ENCODE peak calls at places on chromosomes 3 and 15, in four cellular contexts. U is MM.1S, T is hepatocyte, A is PC-3. V is an unnamed sample.

GRCh38 chr15:79595995-79596622 is 164.0 kb downstream of the MINAR1 start:
- DNase-seq in U (peak; percentile 96), T (peak; percentile 92), A (peak; percentile 94), V (peak; percentile 94)

GRCh38 chr15:24878153-24878552 is 76.6 kb upstream of the SNRPN start:
- DNase-seq in U (no peak), T (no peak), A (peak; percentile 36), V (no peak)

GRCh38 chr3:15261274-15261673 is 55.2 kb downstream of the CAPN7 start:
- DNase-seq in U (no peak), T (no peak), A (peak; percentile 41), V (no peak)

GRCh38 chr15:57382222-57382621 is 5.9 kb downstream of the CGNL1 start:
- DNase-seq in U (no peak), T (peak; percentile 57), A (no peak), V (no peak)

GRCh38 chr15:59691194-59691805 is 2.2 kb upstream of the BNIP2 start:
- DNase-seq in U (peak; percentile 71), T (peak; percentile 63), A (peak; percentile 61), V (peak; percentile 62)

GRCh38 chr3:177212278-177212610 is 15.0 kb upstream of the TBL1XR1 start:
- DNase-seq in U (no peak), T (no peak), A (no peak), V (no peak)

GRCh38 chr3:14143826-14144225 is 19.0 kb downstream of the TMEM43 start:
- DNase-seq in U (no peak), T (peak; percentile 62), A (peak; percentile 88), V (peak; percentile 35)

GRCh38 chr3:65268411-65268810 is 580.6 kb upstream of the ADAMTS9 start:
- DNase-seq in U (no peak), T (no peak), A (no peak), V (no peak)

GRCh38 chr15:62782100-62782791 is 260.3 kb upstream of the TPM1 start:
- DNase-seq in U (peak; percentile 12), T (peak; percentile 85), A (peak; percentile 70), V (peak; percentile 78)

GRCh38 chr3:186241910-186242821 is 119.9 kb downstream of the DGKG start:
- DNase-seq in U (peak; percentile 98), T (peak; percentile 84), A (peak; percentile 66), V (peak; percentile 96)

GRCh38 chr3:106010829-106011228 is 142.0 kb upstream of the CBLB start:
- DNase-seq in U (no peak), T (no peak), A (no peak), V (no peak)

GRCh38 chr3:60025071-60026055 is 975.5 kb upstream of the CFAP20DC start:
- DNase-seq in U (no peak), T (no peak), A (no peak), V (no peak)

GRCh38 chr3:117528688-117529087 is 819.1 kb downstream of the TUSC7 start:
- DNase-seq in U (no peak), T (no peak), A (no peak), V (no peak)

GRCh38 chr3:180229113-180229512 is 192.4 kb upstream of the PEX5L start:
- DNase-seq in U (no peak), T (no peak), A (no peak), V (peak; percentile 4)

GRCh38 chr3:39291903-39292329 is 12.1 kb upstream of the CX3CR1 start:
- DNase-seq in U (peak; percentile 64), T (peak; percentile 62), A (peak; percentile 81), V (peak; percentile 52)

GRCh38 chr3:13617981-13618380 is 69.1 kb downstream of the FBLN2 start:
- DNase-seq in U (no peak), T (no peak), A (no peak), V (no peak)

GRCh38 chr3:188776447-188776846 is 395.3 kb upstream of the TPRG1 start:
- DNase-seq in U (no peak), T (no peak), A (peak; percentile 58), V (no peak)

GRCh38 chr15:25250906-25251622 is 187.8 kb downstream of the UBE3A start:
- DNase-seq in U (no peak), T (peak; percentile 1), A (no peak), V (no peak)

GRCh38 chr3:188510366-188510765 is 356.4 kb downstream of the LPP start:
- DNase-seq in U (no peak), T (peak; percentile 19), A (peak; percentile 68), V (peak; percentile 52)

GRCh38 chr3:98650966-98651765 is 57.8 kb upstream of the CPOX start:
- DNase-seq in U (peak; percentile 36), T (no peak), A (no peak), V (no peak)

GRCh38 chr3:150414273-150414672 is 6.2 kb downstream of the TSC22D2 start:
- DNase-seq in U (no peak), T (peak; percentile 21), A (peak; percentile 67), V (peak; percentile 27)

GRCh38 chr3:160196511-160197104 is 28.6 kb upstream of the C3orf80 start:
- DNase-seq in U (no peak), T (no peak), A (no peak), V (no peak)

GRCh38 chr3:57717491-57717890 is 24.6 kb upstream of the DENND6A start:
- DNase-seq in U (no peak), T (no peak), A (no peak), V (no peak)

GRCh38 chr3:179063945-179064560 is 7.6 kb downstream of the ZMAT3 start:
- DNase-seq in U (no peak), T (no peak), A (peak; percentile 71), V (no peak)

GRCh38 chr15:80010131-80010673 is 39.2 kb upstream of the BCL2A1 start:
- DNase-seq in U (no peak), T (no peak), A (peak; percentile 76), V (no peak)

GRCh38 chr3:129934234-129935123 is 40.0 kb upstream of the TRH start:
- DNase-seq in U (peak; percentile 8), T (peak; percentile 52), A (peak; percentile 42), V (peak; percentile 62)

GRCh38 chr15:40471778-40472130 is 970 bp downstream of the CHST14 start:
- DNase-seq in U (peak; percentile 19), T (peak; percentile 28), A (peak; percentile 77), V (no peak)

GRCh38 chr15:48672206-48672605 is 26.7 kb upstream of the FBN1 start:
- DNase-seq in U (no peak), T (no peak), A (no peak), V (no peak)

GRCh38 chr15:31975446-31976229 is 54.7 kb upstream of the CHRNA7 start:
- DNase-seq in U (no peak), T (no peak), A (peak; percentile 41), V (peak; percentile 41)

GRCh38 chr15:63870403-63871209 is 36.9 kb upstream of the HERC1 start:
- DNase-seq in U (no peak), T (peak; percentile 89), A (peak; percentile 60), V (peak; percentile 60)

GRCh38 chr3:189787622-189788021 is 156.4 kb downstream of the TP63 start:
- DNase-seq in U (no peak), T (no peak), A (peak; percentile 54), V (peak; percentile 50)

GRCh38 chr3:86967062-86967461 is 23.9 kb downstream of the VGLL3 start:
- DNase-seq in U (no peak), T (no peak), A (no peak), V (peak; percentile 81)

GRCh38 chr3:8204846-8205624 is 296.6 kb upstream of the LMCD1 start:
- DNase-seq in U (no peak), T (peak; percentile 10), A (peak; percentile 22), V (peak; percentile 91)

GRCh38 chr15:83644453-83644852 is 9.5 kb upstream of the ADAMTSL3 start:
- DNase-seq in U (no peak), T (no peak), A (no peak), V (no peak)

GRCh38 chr15:101237161-101237775 is 14.6 kb downstream of the CHSY1 start:
- DNase-seq in U (no peak), T (no peak), A (no peak), V (no peak)

GRCh38 chr3:71129611-71130515 is 453.7 kb downstream of the FOXP1 start:
- DNase-seq in U (peak; percentile 19), T (no peak), A (peak; percentile 49), V (peak; percentile 31)

GRCh38 chr3:53175613-53176537 is 14.9 kb downstream of the PRKCD start:
- DNase-seq in U (no peak), T (no peak), A (no peak), V (no peak)

GRCh38 chr3:191961529-191961928 is 500.6 kb downstream of the PYDC2 start:
- DNase-seq in U (no peak), T (no peak), A (no peak), V (no peak)

GRCh38 chr3:152321321-152321720 is 52.6 kb downstream of the MBNL1 start:
- DNase-seq in U (no peak), T (no peak), A (no peak), V (no peak)
- H3K4me3 ChIP-seq in U (no peak overlapping the region), T (no peak overlapping the region), A (no peak overlapping the region), V (no peak overlapping the region)

GRCh38 chr15:72859023-72859756 is 75.6 kb upstream of the ADPGK start:
- DNase-seq in U (no peak), T (peak; percentile 54), A (no peak), V (no peak)
- H3K27ac ChIP-seq in U (no peak overlapping the region), T (peak overlapping the region; percentile 89), A (no peak overlapping the region), V (no peak overlapping the region)

GRCh38 chr3:184633185-184633584 is 71.6 kb downstream of the EPHB3 start:
- DNase-seq in U (no peak), T (no peak), A (no peak), V (no peak)

GRCh38 chr3:184630861-184631260 is 69.3 kb downstream of the EPHB3 start:
- DNase-seq in U (no peak), T (no peak), A (no peak), V (no peak)

GRCh38 chr3:184635126-184635525 is 73.5 kb downstream of the EPHB3 start:
- DNase-seq in U (no peak), T (no peak), A (peak; percentile 46), V (no peak)

GRCh38 chr3:184631339-184631965 is 69.9 kb downstream of the EPHB3 start:
- DNase-seq in U (no peak), T (no peak), A (no peak), V (no peak)

DNA sequence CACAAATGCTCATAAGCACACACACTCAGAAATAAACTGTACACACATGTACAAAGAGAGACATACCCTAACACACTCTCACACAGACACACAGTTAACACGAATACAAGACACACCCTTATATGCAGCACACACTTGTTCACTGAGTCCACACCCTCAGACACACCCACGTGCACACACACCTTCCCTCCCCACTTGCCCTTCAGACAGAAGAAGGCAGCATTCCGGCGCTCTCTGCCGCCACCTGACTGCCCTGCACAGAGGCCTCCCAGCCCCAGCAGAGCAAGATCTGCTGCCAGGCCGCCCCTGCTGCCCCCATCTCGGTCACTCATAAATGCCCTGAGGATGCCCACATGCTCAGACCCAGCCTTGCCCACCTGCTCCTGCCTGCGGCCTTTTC is 71.0 kb downstream of the EPHB3 start:
- DNase-seq in U (no peak), T (peak; percentile 52), A (no peak), V (no peak)
- TF ChIP-seq CTCF in U (no peak), T (no peak), A (no peak), V (no peak)

GRCh38 chr15:77819271-77819806 is 186.6 kb upstream of the LINGO1 start:
- DNase-seq in U (no peak), T (peak; percentile 30), A (no peak), V (peak; percentile 81)

GRCh38 chr15:77821188-77821958 is 188.7 kb upstream of the LINGO1 start:
- DNase-seq in U (peak; percentile 57), T (peak; percentile 84), A (peak; percentile 54), V (peak; percentile 89)

GRCh38 chr15:77821959-77822256 is 189.2 kb upstream of the LINGO1 start:
- DNase-seq in U (no peak), T (no peak), A (no peak), V (no peak)

GRCh38 chr15:77818484-77819270 is 186.0 kb upstream of the LINGO1 start:
- DNase-seq in U (no peak), T (no peak), A (no peak), V (peak; percentile 73)

GRCh38 chr15:77819841-77820728 is 187.4 kb upstream of the LINGO1 start:
- DNase-seq in U (peak; percentile 17), T (peak; percentile 71), A (peak; percentile 9), V (peak; percentile 49)
- H3K4me3 ChIP-seq in U (peak overlapping the region; percentile 27), T (peak overlapping the region; percentile 36), A (peak overlapping the region; percentile 43), V (peak overlapping the region; percentile 93)

V was measured in A673.